ENCODE peak calls at places on chromosomes 16 and 17, in eight cellular contexts. R is fibroblast of mammary gland, K is AG10803, N is HCT116, U is heart right ventricle, I is kidney epithelial cell, T is IMR-90, B is left ventricle myocardium inferior. H is an unnamed sample.

GRCh38 chr17:56890390-56890789 is 23.5 kb downstream of the TRIM25 start:
- DNase-seq in I (no peak), T (no peak), R (no peak), N (no peak), B (no peak), K (no peak), U (no peak), H (no peak)

GRCh38 chr16:65254144-65254543 is 132.3 kb upstream of the CDH11 start:
- DNase-seq in B (peak; percentile 15), I (no peak), R (no peak), K (peak; percentile 8), T (no peak), N (no peak), U (no peak), H (no peak)

GRCh38 chr16:81586976-81587625 is 142.5 kb downstream of the CMIP start:
- DNase-seq in T (no peak), K (no peak), B (no peak), R (no peak), U (no peak), I (no peak), N (no peak), H (no peak)

GRCh38 chr17:39165178-39165843 is 650 bp downstream of the ARL5C start:
- DNase-seq in U (no peak), B (no peak), T (no peak), R (no peak), N (no peak), I (no peak), K (no peak), H (no peak)

GRCh38 chr16:49701867-49702494 is 153.9 kb downstream of the ZNF423 start:
- DNase-seq in T (no peak), R (peak; percentile 73), U (peak; percentile 53), N (no peak), K (peak; percentile 6), B (peak; percentile 76), I (no peak), H (no peak)

GRCh38 chr16:78291642-78292041 is 192.2 kb downstream of the WWOX start:
- DNase-seq in B (peak; percentile 24), R (no peak), I (no peak), K (no peak), T (no peak), N (no peak), U (peak; percentile 7), H (no peak)

GRCh38 chr17:76271669-76272540 is 6.8 kb downstream of the UBALD2 start:
- DNase-seq in I (no peak), T (no peak), B (no peak), K (no peak), N (no peak), R (no peak), U (no peak), H (no peak)

GRCh38 chr16:30737794-30738648 is 10.2 kb upstream of the PHKG2 start:
- DNase-seq in B (no peak), U (no peak), T (no peak), R (no peak), N (no peak), K (no peak), I (no peak), H (no peak)

GRCh38 chr16:30997887-30998711 is 12.3 kb downstream of the STX1B start:
- DNase-seq in N (peak; percentile 21), I (peak; percentile 67), U (no peak), T (peak; percentile 84), R (peak; percentile 75), K (peak; percentile 82), B (no peak), H (peak; percentile 69)

GRCh38 chr17:11264183-11264871 is 23.3 kb downstream of the SHISA6 start:
- DNase-seq in B (no peak), I (no peak), U (no peak), K (no peak), R (peak; percentile 3), T (no peak), N (peak; percentile 0), H (no peak)

GRCh38 chr17:30186761-30187160 is 48.7 kb downstream of the SLC6A4 start:
- DNase-seq in N (no peak), U (no peak), R (no peak), I (no peak), K (no peak), T (no peak), B (no peak), H (no peak)

GRCh38 chr17:53971361-53971760 is 148.6 kb downstream of the KIF2B start:
- DNase-seq in K (no peak), R (no peak), N (no peak), I (no peak), T (no peak), B (no peak), U (no peak), H (no peak)

GRCh38 chr16:53372942-53373871 is 61.1 kb upstream of the RBL2 start:
- DNase-seq in B (no peak), N (peak; percentile 35), U (peak; percentile 7), I (no peak), K (no peak), T (no peak), R (no peak), H (no peak)

GRCh38 chr16:56336711-56337110 is 88.6 kb downstream of the AMFR start:
- DNase-seq in I (no peak), N (no peak), K (no peak), U (no peak), R (no peak), T (no peak), B (no peak), H (no peak)

GRCh38 chr17:12133183-12133582 is 112.5 kb downstream of the MAP2K4 start:
- DNase-seq in B (no peak), T (peak; percentile 16), U (no peak), R (no peak), N (no peak), K (peak; percentile 17), I (no peak), H (peak; percentile 74)

GRCh38 chr16:21619765-21620462 is 20.5 kb downstream of the METTL9 start:
- DNase-seq in U (no peak), I (no peak), R (no peak), B (no peak), T (no peak), N (no peak), K (no peak), H (no peak)

GRCh38 chr17:77312786-77313599 is 172.2 kb downstream of the SEC14L1 start:
- DNase-seq in R (peak; percentile 71), B (peak; percentile 68), T (peak; percentile 82), I (no peak), U (peak; percentile 62), N (no peak), K (peak; percentile 86), H (peak; percentile 93)

GRCh38 chr16:8885674-8886592 is 3.8 kb downstream of the LITAFD start:
- DNase-seq in T (peak; percentile 51), I (no peak), U (no peak), K (no peak), B (no peak), R (peak; percentile 52), N (no peak), H (peak; percentile 58)

GRCh38 chr16:24819462-24820040 is 26.2 kb upstream of the SLC5A11 start:
- DNase-seq in N (no peak), I (no peak), K (peak; percentile 60), U (no peak), R (peak; percentile 59), B (no peak), T (peak; percentile 16), H (peak; percentile 41)

GRCh38 chr17:50661795-50662391 is 27.2 kb downstream of the ABCC3 start:
- DNase-seq in R (peak; percentile 92), B (no peak), N (peak; percentile 92), K (peak; percentile 91), T (peak; percentile 93), I (peak; percentile 77), U (no peak), H (peak; percentile 91)

GRCh38 chr17:67244621-67245072 is 349 bp downstream of the HELZ start:
- DNase-seq in N (no peak), K (no peak), I (no peak), U (no peak), R (no peak), T (no peak), B (peak; percentile 18), H (no peak)

GRCh38 chr17:45895969-45896793 is 1.8 kb downstream of the MAPT start:
- DNase-seq in I (no peak), B (no peak), N (no peak), T (no peak), U (no peak), R (no peak), K (no peak), H (peak; percentile 5)
- H3K4me3 ChIP-seq in I (no peak overlapping the region), B (peak overlapping the region; percentile 97), N (peak overlapping the region; percentile 93), T (no peak overlapping the region), U (peak overlapping the region; percentile 78), R (no peak overlapping the region), K (no peak overlapping the region), H (no peak overlapping the region)

DNA sequence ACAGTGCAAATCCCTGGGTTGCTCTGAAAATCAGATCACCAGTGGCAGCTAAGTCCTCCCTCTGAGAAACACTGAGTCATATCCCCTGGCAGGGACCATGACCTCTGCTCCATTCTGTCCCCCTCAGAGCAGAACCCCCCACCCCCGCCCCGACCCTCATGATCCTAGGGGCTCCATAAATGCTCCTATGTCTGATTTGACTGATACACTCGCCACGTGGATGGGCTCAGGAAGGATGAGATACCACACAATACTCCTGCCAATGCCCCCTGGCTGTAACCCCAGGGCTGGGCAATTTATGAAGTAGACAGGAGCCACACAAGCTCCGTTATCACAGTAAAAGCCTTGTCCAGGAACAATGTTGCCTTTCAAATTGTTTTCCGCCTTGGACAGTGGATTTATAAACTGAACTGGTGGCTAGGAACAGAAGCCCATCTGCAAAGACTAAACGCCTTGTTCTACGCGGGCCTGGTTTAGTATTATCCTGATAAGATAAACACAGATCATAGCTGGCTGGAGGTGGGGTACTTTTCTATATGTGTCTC is 394.8 kb downstream of the SLC39A11 start:
- DNase-seq in R (no peak), K (no peak), I (no peak), N (no peak), U (no peak), B (no peak), T (peak; percentile 25), H (peak; percentile 37)
- TF ChIP-seq CTCF in R (no peak), K (no peak), I (no peak), N (no peak), U (no peak), B (no peak), T (no peak), H (no peak)

DNA sequence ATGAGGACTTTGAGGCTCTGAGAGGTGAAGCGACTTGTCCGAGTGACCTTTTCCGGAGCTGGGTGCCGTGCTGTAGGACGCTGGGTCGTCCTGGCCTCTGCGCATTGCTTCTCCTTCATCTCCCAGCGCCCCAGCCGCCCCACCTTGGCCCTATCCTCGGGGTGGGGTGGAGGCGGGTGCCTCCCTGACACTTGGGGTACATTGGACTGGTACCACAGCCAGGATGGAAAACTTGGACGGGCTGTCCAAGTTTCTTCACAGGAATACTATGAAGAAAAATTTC is 147.9 kb downstream of the SPECC1 start:
- DNase-seq in R (no peak), T (no peak), I (no peak), U (no peak), B (no peak), N (no peak), K (no peak), H (no peak)
- H3K4me3 ChIP-seq in R (peak overlapping the region; percentile 50), T (peak overlapping the region; percentile 97), I (peak overlapping the region; percentile 80), U (peak overlapping the region; percentile 79), B (peak overlapping the region; percentile 74), N (peak overlapping the region; percentile 82), K (peak overlapping the region; percentile 64), H (peak overlapping the region; percentile 67)

DNA sequence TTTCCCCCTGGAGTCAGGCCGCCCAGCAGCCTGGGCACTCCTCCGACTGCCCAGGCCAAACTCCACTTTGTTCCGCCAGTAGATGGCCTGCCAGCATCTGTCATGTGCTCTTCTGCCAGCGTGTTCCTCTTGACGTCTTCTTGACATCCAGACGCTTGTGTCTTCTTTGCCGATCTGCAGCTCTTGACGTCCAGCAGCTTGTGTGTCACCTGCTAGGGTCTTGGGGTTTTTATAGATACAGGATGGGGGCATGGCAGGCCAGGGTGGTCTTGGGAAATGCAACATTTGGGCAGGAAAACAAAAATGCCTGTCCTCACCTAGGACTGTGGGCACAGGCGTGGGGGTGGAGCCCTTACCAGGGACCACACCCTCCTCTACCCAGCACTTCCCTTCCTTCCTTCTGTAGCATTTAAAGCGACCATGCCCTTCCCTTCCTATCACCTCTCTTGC is 88.7 kb downstream of the BMERB1 start:
- DNase-seq in B (peak; percentile 19), N (peak; percentile 45), R (no peak), I (no peak), K (no peak), T (no peak), U (no peak), H (no peak)
- TF ChIP-seq CTCF in B (no peak), N (peak; percentile 51), R (no peak), I (no peak), K (no peak), T (no peak), U (no peak), H (no peak)